ENCODE peak calls at places on chromosomes 6 and 20, in six cellular contexts. One of them, this sample, is unnamed.

GRCh38 chr6:99507648-99508047 is 7.6 kb downstream of the USP45 start:
- DNase-seq in RWPE1: no peak
- DNase-seq in lower leg skin: no peak
- DNase-seq in A549: no peak
- DNase-seq in brain microvascular endothelial cell: no peak
- DNase-seq in GM13977: no peak
- DNase-seq in this sample: no peak

GRCh38 chr6:132812255-132812732 is 2.1 kb upstream of the RPS12 start:
- DNase-seq in brain microvascular endothelial cell: peak; percentile 32
- DNase-seq in A549: no peak
- DNase-seq in GM13977: no peak
- DNase-seq in RWPE1: no peak
- DNase-seq in lower leg skin: no peak
- DNase-seq in this sample: no peak

GRCh38 chr6:42239736-42240375 is 22.2 kb upstream of the MRPS10 start:
- DNase-seq in A549: no peak
- DNase-seq in brain microvascular endothelial cell: no peak
- DNase-seq in GM13977: no peak
- DNase-seq in lower leg skin: peak; percentile 53
- DNase-seq in RWPE1: peak; percentile 72
- DNase-seq in this sample: no peak

GRCh38 chr6:89297695-89298351 is 17.3 kb downstream of the GABRR2 start:
- DNase-seq in A549: peak; percentile 64
- DNase-seq in brain microvascular endothelial cell: peak; percentile 97
- DNase-seq in lower leg skin: peak; percentile 39
- DNase-seq in RWPE1: peak; percentile 92
- DNase-seq in GM13977: peak; percentile 80
- DNase-seq in this sample: peak; percentile 83

GRCh38 chr6:113843500-113844068 is 13.6 kb upstream of the MARCKS start:
- DNase-seq in lower leg skin: no peak
- DNase-seq in A549: no peak
- DNase-seq in RWPE1: no peak
- DNase-seq in GM13977: no peak
- DNase-seq in brain microvascular endothelial cell: no peak
- DNase-seq in this sample: no peak

GRCh38 chr6:136230219-136230980 is 19.7 kb downstream of the MTFR2 start:
- DNase-seq in GM13977: no peak
- DNase-seq in lower leg skin: no peak
- DNase-seq in A549: no peak
- DNase-seq in RWPE1: no peak
- DNase-seq in brain microvascular endothelial cell: no peak
- DNase-seq in this sample: no peak

GRCh38 chr6:44569931-44570385 is 182.5 kb downstream of the CDC5L start:
- DNase-seq in RWPE1: no peak
- DNase-seq in brain microvascular endothelial cell: no peak
- DNase-seq in lower leg skin: peak; percentile 89
- DNase-seq in GM13977: no peak
- DNase-seq in A549: no peak
- DNase-seq in this sample: no peak

GRCh38 chr6:81808834-81809598 is 56.5 kb upstream of the TENT5A start:
- DNase-seq in GM13977: no peak
- DNase-seq in RWPE1: no peak
- DNase-seq in lower leg skin: no peak
- DNase-seq in A549: no peak
- DNase-seq in brain microvascular endothelial cell: no peak
- DNase-seq in this sample: no peak

GRCh38 chr20:41733151-41733550 is 115.0 kb upstream of the CHD6 start:
- DNase-seq in brain microvascular endothelial cell: no peak
- DNase-seq in GM13977: no peak
- DNase-seq in RWPE1: no peak
- DNase-seq in lower leg skin: no peak
- DNase-seq in A549: no peak
- DNase-seq in this sample: no peak

GRCh38 chr20:41734506-41734945 is 116.3 kb upstream of the CHD6 start:
- DNase-seq in A549: peak; percentile 50
- DNase-seq in lower leg skin: peak; percentile 79
- DNase-seq in brain microvascular endothelial cell: peak; percentile 43
- DNase-seq in GM13977: peak; percentile 56
- DNase-seq in RWPE1: peak; percentile 85
- DNase-seq in this sample: peak; percentile 62

GRCh38 chr20:41735949-41736348 is 117.8 kb upstream of the CHD6 start:
- DNase-seq in GM13977: no peak
- DNase-seq in lower leg skin: no peak
- DNase-seq in brain microvascular endothelial cell: no peak
- DNase-seq in A549: no peak
- DNase-seq in RWPE1: no peak
- DNase-seq in this sample: no peak

GRCh38 chr20:41738584-41739193 is 120.5 kb upstream of the CHD6 start:
- DNase-seq in A549: peak; percentile 29
- DNase-seq in brain microvascular endothelial cell: peak; percentile 47
- DNase-seq in GM13977: peak; percentile 44
- DNase-seq in RWPE1: peak; percentile 79
- DNase-seq in lower leg skin: peak; percentile 76
- DNase-seq in this sample: peak; percentile 38
- TF ChIP-seq CTCF in A549: peak; percentile 77
- TF ChIP-seq CTCF in brain microvascular endothelial cell: peak; percentile 88
- TF ChIP-seq CTCF in GM13977: peak; percentile 90
- TF ChIP-seq CTCF in RWPE1: peak; percentile 99
- TF ChIP-seq CTCF in lower leg skin: no peak
- TF ChIP-seq CTCF in this sample: peak; percentile 82

GRCh38 chr6:91590191-91590590 is 1003.3 kb upstream of the MAP3K7 start:
- DNase-seq in A549: no peak
- DNase-seq in RWPE1: no peak
- DNase-seq in GM13977: no peak
- DNase-seq in lower leg skin: no peak
- DNase-seq in brain microvascular endothelial cell: no peak
- DNase-seq in this sample: no peak
- TF ChIP-seq CTCF in A549: no peak
- TF ChIP-seq CTCF in RWPE1: no peak
- TF ChIP-seq CTCF in GM13977: no peak
- TF ChIP-seq CTCF in lower leg skin: no peak
- TF ChIP-seq CTCF in brain microvascular endothelial cell: no peak
- TF ChIP-seq CTCF in this sample: no peak

GRCh38 chr20:25047766-25048165 is 10.2 kb downstream of the ACSS1 start:
- DNase-seq in A549: no peak
- DNase-seq in brain microvascular endothelial cell: no peak
- DNase-seq in GM13977: no peak
- DNase-seq in RWPE1: no peak
- DNase-seq in lower leg skin: peak; percentile 83
- DNase-seq in this sample: no peak
- TF ChIP-seq CTCF in A549: no peak
- TF ChIP-seq CTCF in brain microvascular endothelial cell: no peak
- TF ChIP-seq CTCF in GM13977: no peak
- TF ChIP-seq CTCF in RWPE1: no peak
- TF ChIP-seq CTCF in lower leg skin: no peak
- TF ChIP-seq CTCF in this sample: no peak

GRCh38 chr20:50453533-50453932 is 56.6 kb upstream of the PTPN1 start:
- DNase-seq in brain microvascular endothelial cell: no peak
- DNase-seq in RWPE1: no peak
- DNase-seq in lower leg skin: no peak
- DNase-seq in GM13977: no peak
- DNase-seq in A549: no peak
- DNase-seq in this sample: no peak

GRCh38 chr20:50460115-50460607 is 50.0 kb upstream of the PTPN1 start:
- DNase-seq in A549: no peak
- DNase-seq in GM13977: no peak
- DNase-seq in RWPE1: no peak
- DNase-seq in lower leg skin: no peak
- DNase-seq in brain microvascular endothelial cell: no peak
- DNase-seq in this sample: no peak

GRCh38 chr20:50455656-50456451 is 54.3 kb upstream of the PTPN1 start:
- DNase-seq in brain microvascular endothelial cell: no peak
- DNase-seq in GM13977: no peak
- DNase-seq in RWPE1: no peak
- DNase-seq in A549: no peak
- DNase-seq in lower leg skin: no peak
- DNase-seq in this sample: no peak

GRCh38 chr20:50459124-50459918 is 50.9 kb upstream of the PTPN1 start:
- DNase-seq in RWPE1: no peak
- DNase-seq in A549: no peak
- DNase-seq in brain microvascular endothelial cell: no peak
- DNase-seq in lower leg skin: no peak
- DNase-seq in GM13977: no peak
- DNase-seq in this sample: no peak

DNA sequence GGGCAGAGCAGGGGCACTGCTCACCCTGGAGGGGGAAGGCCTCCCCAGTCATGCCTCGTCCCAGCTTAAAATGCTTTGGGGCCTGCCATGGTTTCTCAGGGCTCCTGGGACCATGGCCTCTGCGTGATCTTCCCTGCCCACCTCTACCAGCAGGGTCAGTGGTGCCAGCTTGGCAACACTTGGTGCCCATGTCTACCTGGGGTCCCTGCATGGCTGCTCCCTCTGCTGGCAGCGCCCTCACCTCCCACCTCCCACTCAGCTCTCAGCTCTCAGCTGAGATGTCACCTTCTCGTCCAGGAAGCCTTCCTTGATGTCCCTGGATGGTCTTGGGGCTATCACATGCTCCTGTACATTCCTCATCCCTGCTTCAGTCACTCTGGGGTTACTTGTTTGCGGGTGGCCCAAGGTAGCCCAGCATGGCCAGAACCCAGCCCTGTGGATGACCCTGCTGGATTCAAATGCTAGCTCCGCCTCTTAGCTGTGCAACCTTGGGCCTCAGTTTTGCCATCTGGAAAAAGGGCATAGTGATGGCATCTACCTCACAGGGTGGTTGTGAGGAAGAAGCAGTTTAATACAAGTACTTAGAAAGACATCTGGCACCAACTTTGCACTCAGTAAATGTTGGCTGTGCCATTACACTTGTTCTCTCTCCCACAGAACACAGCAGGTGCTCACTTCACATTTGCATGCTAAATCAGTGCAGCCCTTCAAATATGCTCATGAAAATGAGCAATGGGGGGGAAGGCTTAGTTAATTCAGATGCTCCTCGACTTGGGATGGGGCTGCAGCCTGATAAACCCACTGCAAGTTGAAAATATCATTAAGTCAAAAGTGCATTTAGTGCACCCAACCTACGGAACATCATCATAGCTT is 53.5 kb upstream of the PTPN1 start:
- DNase-seq in brain microvascular endothelial cell: no peak
- DNase-seq in GM13977: no peak
- DNase-seq in A549: no peak
- DNase-seq in RWPE1: no peak
- DNase-seq in lower leg skin: no peak
- DNase-seq in this sample: no peak
- TF ChIP-seq CTCF in brain microvascular endothelial cell: peak; percentile 44
- TF ChIP-seq CTCF in GM13977: peak; percentile 26
- TF ChIP-seq CTCF in A549: no peak
- TF ChIP-seq CTCF in RWPE1: no peak
- TF ChIP-seq CTCF in lower leg skin: no peak
- TF ChIP-seq CTCF in this sample: no peak

GRCh38 chr6:24403501-24403824 is 727 bp downstream of the MRS2 start:
- DNase-seq in RWPE1: peak; percentile 45
- DNase-seq in GM13977: no peak
- DNase-seq in A549: no peak
- DNase-seq in lower leg skin: no peak
- DNase-seq in brain microvascular endothelial cell: no peak
- DNase-seq in this sample: no peak
- TF ChIP-seq CTCF in RWPE1: no peak
- TF ChIP-seq CTCF in GM13977: no peak
- TF ChIP-seq CTCF in A549: no peak
- TF ChIP-seq CTCF in lower leg skin: no peak
- TF ChIP-seq CTCF in brain microvascular endothelial cell: no peak
- TF ChIP-seq CTCF in this sample: no peak

DNA sequence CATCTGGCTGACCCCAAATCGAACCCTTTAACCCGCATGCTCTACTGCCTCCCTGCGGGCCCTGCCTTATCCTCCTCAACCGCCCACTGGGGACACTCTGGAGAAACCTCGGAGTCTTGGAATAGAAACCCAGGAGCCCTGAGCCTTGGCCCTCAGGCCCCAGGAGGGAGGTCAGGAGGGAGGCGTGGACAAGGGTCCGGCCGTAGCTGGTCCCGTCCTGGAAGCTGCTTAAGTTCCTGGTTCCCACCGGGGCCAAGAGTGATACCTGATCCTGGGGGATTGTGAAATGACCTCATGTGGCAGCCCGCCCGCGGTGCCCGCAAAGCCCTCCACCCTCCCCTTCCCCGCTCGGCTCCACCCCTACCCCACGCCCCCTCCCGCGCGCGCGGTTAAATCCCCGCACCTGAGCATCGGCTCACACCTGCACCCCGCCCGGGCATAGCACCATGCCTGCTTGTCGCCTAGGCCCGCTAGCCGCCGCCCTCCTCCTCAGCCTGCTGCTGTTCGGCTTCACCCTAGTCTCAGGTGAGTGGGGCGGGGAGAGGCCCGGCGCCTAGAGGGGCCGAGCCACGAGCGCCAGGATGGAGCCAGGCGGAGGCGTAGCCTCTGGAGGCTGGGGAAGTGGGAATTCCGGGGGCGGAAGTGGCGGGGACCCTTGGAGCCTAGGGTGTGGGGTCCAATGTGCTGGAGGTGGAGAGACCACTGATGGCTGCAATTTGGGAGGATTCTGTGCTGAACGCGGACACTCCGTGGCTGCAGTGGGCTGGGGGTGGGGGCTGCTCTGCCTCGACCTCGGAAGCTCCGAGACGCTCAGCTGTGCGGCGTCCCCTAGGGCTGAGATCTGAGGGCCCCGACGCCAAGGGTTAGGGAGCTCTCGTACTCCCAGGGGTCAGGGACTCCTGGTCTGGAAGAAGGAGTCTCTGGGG is at the start of gene WFDC2:
- DNase-seq in A549: no peak
- DNase-seq in lower leg skin: no peak
- DNase-seq in brain microvascular endothelial cell: no peak
- DNase-seq in RWPE1: no peak
- DNase-seq in GM13977: no peak
- DNase-seq in this sample: no peak
- TF ChIP-seq CTCF in A549: no peak
- TF ChIP-seq CTCF in lower leg skin: no peak
- TF ChIP-seq CTCF in brain microvascular endothelial cell: no peak
- TF ChIP-seq CTCF in RWPE1: no peak
- TF ChIP-seq CTCF in GM13977: no peak
- TF ChIP-seq CTCF in this sample: no peak

GRCh38 chr20:1309439-1309847 is 19.5 kb downstream of the SDCBP2 start:
- DNase-seq in lower leg skin: no peak
- DNase-seq in A549: no peak
- DNase-seq in GM13977: no peak
- DNase-seq in RWPE1: no peak
- DNase-seq in brain microvascular endothelial cell: no peak
- DNase-seq in this sample: no peak
- TF ChIP-seq CTCF in lower leg skin: no peak
- TF ChIP-seq CTCF in A549: no peak
- TF ChIP-seq CTCF in GM13977: no peak
- TF ChIP-seq CTCF in RWPE1: no peak
- TF ChIP-seq CTCF in brain microvascular endothelial cell: no peak
- TF ChIP-seq CTCF in this sample: no peak

This sample was measured in GM20000.